ENCODE peak calls at places on chromosomes 6 and 20, in nine cellular contexts. T is fibroblast of mammary gland; S is sigmoid colon; F is CD8-positive, alpha-beta T cell; B is cardiac muscle cell; O is lung; H is Peyer's patch; X is brain microvascular endothelial cell; Z is pancreas. A is an unnamed sample.
A peak's percentile ranks its signal among the peaks of the same experiment; 100 is the strongest.

GRCh38 chr20:51978081-51978501 is 175.8 kb upstream of the SALL4 start:
- DNase-seq in Z (no peak), T (no peak), H (no peak), F (no peak), B (no peak), S (no peak), O (no peak), X (no peak), A (no peak)

GRCh38 chr6:4280721-4281120 is 145.3 kb upstream of the ECI2 start:
- DNase-seq in H (no peak), S (no peak), F (no peak), O (no peak), B (peak; percentile 85), T (peak; percentile 70), X (peak; percentile 85), Z (no peak), A (no peak)

GRCh38 chr6:25472314-25472713 is 179.7 kb upstream of the SCGN start:
- DNase-seq in F (no peak), S (no peak), T (no peak), B (peak; percentile 10), X (no peak), Z (no peak), H (no peak), O (no peak), A (no peak)

GRCh38 chr6:10962673-10963072 is 75.8 kb downstream of the SYCP2L start:
- DNase-seq in O (no peak), T (peak; percentile 87), H (no peak), B (peak; percentile 90), Z (no peak), F (no peak), X (peak; percentile 73), S (no peak), A (no peak)

GRCh38 chr6:75579951-75580350 is 21.7 kb upstream of the SENP6 start:
- DNase-seq in B (no peak), S (no peak), Z (no peak), F (no peak), H (no peak), O (no peak), X (no peak), T (no peak), A (no peak)

GRCh38 chr6:9399916-9400315 is 964.6 kb upstream of the SLC35B3 start:
- DNase-seq in O (no peak), X (no peak), H (no peak), B (no peak), F (no peak), Z (no peak), T (peak; percentile 36), S (no peak), A (no peak)

GRCh38 chr20:49399329-49399728 is 83.1 kb downstream of the KCNB1 start:
- DNase-seq in X (no peak), O (no peak), T (peak; percentile 52), B (peak; percentile 70), H (peak; percentile 49), F (no peak), S (peak; percentile 91), Z (no peak), A (no peak)

GRCh38 chr6:87105823-87106222 is 10.9 kb upstream of the CGA start:
- DNase-seq in O (no peak), S (no peak), B (no peak), Z (no peak), H (no peak), X (no peak), T (no peak), F (no peak), A (no peak)

GRCh38 chr20:47125553-47126373 is 230.7 kb downstream of the ZMYND8 start:
- DNase-seq in S (no peak), F (no peak), H (no peak), O (no peak), T (peak; percentile 39), Z (no peak), X (no peak), B (peak; percentile 57), A (no peak)

GRCh38 chr6:56347526-56347925 is 100.1 kb upstream of the COL21A1 start:
- DNase-seq in T (peak; percentile 74), O (no peak), F (no peak), B (peak; percentile 31), S (no peak), X (no peak), Z (no peak), H (no peak), A (no peak)

GRCh38 chr6:37022135-37022863 is 16.8 kb downstream of the FGD2 start:
- DNase-seq in O (no peak), T (no peak), B (no peak), X (no peak), F (no peak), Z (no peak), H (no peak), S (no peak), A (no peak)

GRCh38 chr20:1275919-1276318 is 9.8 kb downstream of the SNPH start:
- DNase-seq in H (no peak), S (no peak), X (no peak), Z (no peak), B (no peak), O (no peak), F (no peak), T (no peak), A (no peak)

GRCh38 chr6:130598021-130598989 is 228.9 kb upstream of the SMLR1 start:
- DNase-seq in B (peak; percentile 38), T (peak; percentile 25), Z (no peak), X (peak; percentile 53), F (no peak), S (no peak), O (no peak), H (no peak), A (no peak)

GRCh38 chr6:5135783-5136376 is 50.7 kb downstream of the PPP1R3G start:
- DNase-seq in O (no peak), S (no peak), X (peak; percentile 50), T (peak; percentile 53), Z (no peak), H (peak; percentile 61), B (peak; percentile 45), F (peak; percentile 61), A (no peak)

GRCh38 chr20:15889073-15889923 is 684.0 kb downstream of the KIF16B start:
- DNase-seq in X (no peak), H (no peak), O (no peak), F (no peak), B (no peak), T (no peak), S (no peak), Z (no peak), A (no peak)

GRCh38 chr6:167152858-167153257 is 4.9 kb downstream of the GPR31 start:
- DNase-seq in F (no peak), H (peak; percentile 73), B (no peak), Z (no peak), T (no peak), O (no peak), S (no peak), X (no peak), A (peak; percentile 53)
- H3K4me3 ChIP-seq in F (peak overlapping the region; percentile 35), H (peak overlapping the region; percentile 19), B (no peak overlapping the region), Z (no peak overlapping the region), T (no peak overlapping the region), O (no peak overlapping the region), S (no peak overlapping the region), X (no peak overlapping the region), A (peak overlapping the region; percentile 42)

GRCh38 chr6:129432738-129433137 is 277.2 kb downstream of the ARHGAP18 start:
- DNase-seq in O (no peak), F (no peak), T (peak; percentile 18), H (no peak), X (no peak), B (peak; percentile 3), Z (no peak), S (no peak), A (no peak)
- TF ChIP-seq CTCF in O (no peak), F (no peak), T (peak; percentile 33), H (no peak), X (peak; percentile 62), B (no peak), Z (no peak), S (no peak), A (peak; percentile 53)

GRCh38 chr6:155186052-155186658 is 77.7 kb upstream of the CLDN20 start:
- DNase-seq in Z (no peak), O (no peak), F (no peak), X (no peak), S (no peak), H (no peak), B (no peak), T (peak; percentile 33), A (no peak)

GRCh38 chr6:155183095-155183494 is 80.7 kb upstream of the CLDN20 start:
- DNase-seq in Z (no peak), F (no peak), S (no peak), O (no peak), T (no peak), B (no peak), H (no peak), X (no peak), A (peak; percentile 61)

GRCh38 chr6:155187994-155188706 is 75.7 kb upstream of the CLDN20 start:
- DNase-seq in O (no peak), S (peak; percentile 71), X (peak; percentile 28), B (no peak), Z (no peak), T (peak; percentile 55), F (no peak), H (no peak), A (no peak)

GRCh38 chr6:155187096-155187495 is 76.7 kb upstream of the CLDN20 start:
- DNase-seq in S (no peak), T (no peak), X (no peak), F (no peak), Z (no peak), O (no peak), H (no peak), B (no peak), A (no peak)

DNA sequence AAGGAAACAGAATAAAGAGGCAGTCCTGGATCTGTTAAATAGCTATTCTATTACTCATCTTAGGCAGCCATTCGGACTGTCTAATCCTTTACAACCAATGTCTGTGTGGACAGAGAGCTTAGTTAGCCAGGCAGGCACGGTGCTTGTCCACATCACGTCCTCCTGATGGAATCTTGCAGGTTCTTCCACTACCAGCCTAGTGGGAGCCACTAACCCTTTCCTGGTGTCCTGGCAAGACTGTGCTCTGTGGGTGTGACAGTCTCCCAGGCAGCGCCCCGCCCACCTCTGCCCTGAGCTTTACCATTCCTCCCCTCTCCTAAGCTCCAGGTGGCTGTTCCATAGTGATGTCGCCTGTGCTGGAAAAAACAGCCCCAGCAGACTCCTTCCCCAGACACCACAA is 78.3 kb upstream of the CLDN20 start:
- DNase-seq in B (peak; percentile 19), S (no peak), T (peak; percentile 35), Z (no peak), F (no peak), O (no peak), X (peak; percentile 24), H (no peak), A (no peak)
- H3K4me3 ChIP-seq in B (no peak overlapping the region), S (no peak overlapping the region), T (no peak overlapping the region), Z (no peak overlapping the region), F (no peak overlapping the region), O (no peak overlapping the region), X (no peak overlapping the region), H (no peak overlapping the region), A (peak overlapping the region; percentile 78)

DNA sequence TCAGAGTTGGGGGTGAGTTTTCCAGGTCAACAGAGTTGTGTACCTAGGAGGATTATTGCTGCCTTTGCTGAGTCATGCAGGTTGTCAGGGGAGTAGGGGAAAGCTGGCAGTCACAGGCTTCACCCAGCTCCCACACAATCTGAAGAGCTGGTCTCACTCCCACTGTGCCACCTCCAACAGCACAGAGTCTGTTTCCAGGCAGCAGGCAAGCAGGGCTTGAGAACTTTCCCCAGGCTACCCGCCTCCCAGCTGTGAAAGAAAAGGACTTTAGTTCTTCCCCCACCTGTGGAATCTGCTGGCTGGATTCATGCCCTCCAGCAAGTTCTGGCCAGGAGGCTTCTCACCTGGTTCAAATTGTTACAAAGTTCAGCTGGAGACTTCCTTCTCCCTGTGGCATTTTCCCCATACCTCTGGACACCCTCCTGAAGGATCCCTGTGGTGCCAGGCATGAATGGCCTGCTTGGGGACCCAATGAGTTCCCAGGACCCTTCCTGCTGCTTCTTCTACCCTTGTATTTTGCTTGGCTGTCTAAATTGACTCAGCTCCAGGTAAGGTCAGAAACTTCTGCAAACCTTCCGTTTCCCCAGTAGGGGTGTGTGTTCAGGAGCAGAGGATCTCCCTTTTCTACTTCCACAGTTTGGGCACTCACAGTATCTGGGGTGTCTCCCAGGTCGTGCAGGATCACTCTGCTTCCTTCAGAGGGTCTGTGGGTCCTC is 378.1 kb upstream of the MAN1A1 start:
- DNase-seq in Z (peak; percentile 31), F (no peak), B (no peak), O (no peak), X (no peak), H (no peak), T (no peak), S (no peak), A (no peak)
- TF ChIP-seq CTCF in Z (no peak), F (no peak), B (no peak), O (no peak), X (no peak), H (no peak), T (no peak), S (no peak), A (peak; percentile 23)